ENCODE peak calls at places on chromosomes 12 and 14, in ten cellular contexts. N, V, C, Z, T, R, K, H, X and U are unnamed samples.

GRCh38 chr14:63383776-63384367 is 65.1 kb upstream of the GPHB5 start:
- DNase-seq in N (no peak), V (no peak), C (no peak), Z (no peak), T (no peak), R (no peak), K (no peak), H (no peak), X (no peak), U (no peak)

GRCh38 chr12:43245947-43246346 is 306.1 kb downstream of the ADAMTS20 start:
- DNase-seq in N (no peak), V (no peak), C (no peak), Z (no peak), T (no peak), R (no peak), K (no peak), H (no peak), X (no peak), U (no peak)

GRCh38 chr14:42130809-42131208 is 524.1 kb downstream of the LRFN5 start:
- DNase-seq in N (no peak), V (no peak), C (no peak), Z (no peak), T (no peak), R (no peak), K (no peak), H (no peak), X (no peak), U (no peak)

GRCh38 chr12:110074089-110074488 is 25.8 kb upstream of the C12orf76 start:
- DNase-seq in N (no peak), V (no peak), C (no peak), Z (no peak), T (no peak), R (no peak), K (no peak), H (no peak), X (no peak), U (no peak)

GRCh38 chr14:101945171-101945570 is 19.2 kb upstream of the DYNC1H1 start:
- DNase-seq in N (no peak), V (peak), C (peak), Z (no peak), T (no peak), R (no peak), K (no peak), H (no peak), X (no peak), U (no peak)

GRCh38 chr14:103723176-103724081 is 7.8 kb downstream of the ZFYVE21 start:
- DNase-seq in N (no peak), V (no peak), C (no peak), Z (no peak), T (no peak), R (no peak), K (no peak), H (peak), X (no peak), U (no peak)

GRCh38 chr12:65623507-65623906 is 200.8 kb upstream of the HMGA2 start:
- DNase-seq in N (no peak), V (no peak), C (no peak), Z (no peak), T (no peak), R (no peak), K (no peak), H (no peak), X (no peak), U (no peak)

GRCh38 chr12:132775502-132776233 is 14.0 kb upstream of the ANKLE2 start:
- DNase-seq in N (no peak), V (no peak), C (no peak), Z (no peak), T (no peak), R (no peak), K (no peak), H (no peak), X (no peak), U (no peak)

GRCh38 chr14:70901218-70901772 is 6.0 kb upstream of the PCNX1 start:
- DNase-seq in N (no peak), V (no peak), C (no peak), Z (no peak), T (no peak), R (no peak), K (no peak), H (no peak), X (no peak), U (no peak)

GRCh38 chr14:104296388-104297312 is 158.3 kb downstream of the KIF26A start:
- DNase-seq in N (no peak), V (no peak), C (peak), Z (no peak), T (no peak), R (peak), K (no peak), H (peak), X (no peak), U (no peak)

GRCh38 chr12:101823891-101824290 is 6.9 kb downstream of the GNPTAB start:
- DNase-seq in N (no peak), V (no peak), C (peak), Z (peak), T (peak), R (no peak), K (no peak), H (peak), X (peak), U (peak)

GRCh38 chr12:30548203-30548602 is 147.5 kb downstream of the IPO8 start:
- DNase-seq in N (no peak), V (no peak), C (no peak), Z (no peak), T (no peak), R (no peak), K (no peak), H (no peak), X (no peak), U (no peak)

GRCh38 chr12:7113389-7113871 is 4.4 kb upstream of the C1RL start:
- DNase-seq in N (no peak), V (no peak), C (peak), Z (no peak), T (peak), R (no peak), K (peak), H (peak), X (peak), U (no peak)

GRCh38 chr12:62259311-62259992 is 752 bp upstream of the USP15 start:
- DNase-seq in N (no peak), V (no peak), C (no peak), Z (peak), T (peak), R (no peak), K (no peak), H (peak), X (no peak), U (no peak)

GRCh38 chr12:19707948-19708409 is 268.7 kb downstream of the AEBP2 start:
- DNase-seq in N (no peak), V (no peak), C (no peak), Z (no peak), T (peak), R (no peak), K (no peak), H (no peak), X (no peak), U (no peak)

GRCh38 chr12:11545438-11546330 is 103.8 kb upstream of the ETV6 start:
- DNase-seq in N (no peak), V (no peak), C (no peak), Z (no peak), T (no peak), R (no peak), K (no peak), H (no peak), X (no peak), U (no peak)

GRCh38 chr12:10190558-10191388 is 11.9 kb downstream of the TMEM52B start:
- DNase-seq in N (no peak), V (no peak), C (peak), Z (peak), T (peak), R (no peak), K (no peak), H (peak), X (peak), U (peak)

GRCh38 chr12:116474331-116474730 is 84.8 kb upstream of the MAP1LC3B2 start:
- DNase-seq in N (no peak), V (no peak), C (no peak), Z (no peak), T (no peak), R (no peak), K (no peak), H (no peak), X (no peak), U (no peak)

GRCh38 chr14:103155826-103156394 is 32.6 kb downstream of the TNFAIP2 start:
- DNase-seq in N (no peak), V (no peak), C (no peak), Z (no peak), T (no peak), R (no peak), K (no peak), H (no peak), X (no peak), U (no peak)

GRCh38 chr14:103271189-103271588 is 62.8 kb upstream of the EIF5 start:
- DNase-seq in N (no peak), V (no peak), C (peak), Z (no peak), T (no peak), R (no peak), K (no peak), H (no peak), X (no peak), U (no peak)

GRCh38 chr14:75514673-75515630 is 7.3 kb upstream of the BATF start:
- DNase-seq in N (no peak), V (no peak), C (no peak), Z (no peak), T (no peak), R (no peak), K (no peak), H (peak), X (peak), U (no peak)

GRCh38 chr12:17954788-17955187 is 135.2 kb downstream of the RERGL start:
- DNase-seq in N (no peak), V (no peak), C (no peak), Z (no peak), T (peak), R (no peak), K (no peak), H (no peak), X (no peak), U (no peak)

GRCh38 chr12:752673-753400 is 458 bp downstream of the WNK1 start:
- DNase-seq in N (peak), V (no peak), C (no peak), Z (no peak), T (peak), R (no peak), K (peak), H (peak), X (peak), U (peak)

GRCh38 chr12:1827806-1828805 is 7.7 kb downstream of the LRTM2 start:
- DNase-seq in N (no peak), V (no peak), C (peak), Z (no peak), T (no peak), R (no peak), K (no peak), H (no peak), X (no peak), U (no peak)

GRCh38 chr12:105915997-105916697 is 222.6 kb downstream of the NUAK1 start:
- DNase-seq in N (no peak), V (no peak), C (no peak), Z (no peak), T (no peak), R (no peak), K (no peak), H (no peak), X (no peak), U (no peak)

GRCh38 chr12:26861690-26862089 is 28.7 kb upstream of the ITPR2 start:
- DNase-seq in N (no peak), V (no peak), C (no peak), Z (no peak), T (no peak), R (no peak), K (no peak), H (no peak), X (no peak), U (no peak)

GRCh38 chr14:105385698-105386365 is 12.5 kb upstream of the TEX22 start:
- DNase-seq in N (no peak), V (no peak), C (no peak), Z (no peak), T (no peak), R (no peak), K (peak), H (no peak), X (no peak), U (no peak)

GRCh38 chr12:69490920-69491643 is 20.9 kb downstream of the FRS2 start:
- DNase-seq in N (no peak), V (no peak), C (no peak), Z (no peak), T (no peak), R (no peak), K (no peak), H (no peak), X (no peak), U (no peak)

GRCh38 chr14:103058209-103059055 is 1.1 kb upstream of the CDC42BPB start:
- DNase-seq in N (no peak), V (no peak), C (peak), Z (no peak), T (no peak), R (no peak), K (no peak), H (no peak), X (no peak), U (no peak)

GRCh38 chr12:49342914-49343731 is 3.6 kb upstream of the DNAJC22 start:
- DNase-seq in N (no peak), V (no peak), C (peak), Z (no peak), T (peak), R (no peak), K (no peak), H (no peak), X (peak), U (peak)

GRCh38 chr14:72559669-72560068 is 334.2 kb downstream of the DPF3 start:
- DNase-seq in N (no peak), V (no peak), C (no peak), Z (no peak), T (no peak), R (no peak), K (no peak), H (no peak), X (no peak), U (no peak)

GRCh38 chr12:85920324-85920947 is 46.3 kb downstream of the NTS start:
- DNase-seq in N (no peak), V (no peak), C (no peak), Z (peak), T (peak), R (no peak), K (no peak), H (no peak), X (peak), U (no peak)

GRCh38 chr12:15687583-15687982 is 101.6 kb downstream of the EPS8 start:
- DNase-seq in N (no peak), V (no peak), C (no peak), Z (no peak), T (no peak), R (no peak), K (no peak), H (no peak), X (no peak), U (no peak)

GRCh38 chr14:88323520-88324199 is 591 bp upstream of the KCNK10 start:
- DNase-seq in N (no peak), V (no peak), C (no peak), Z (no peak), T (no peak), R (no peak), K (no peak), H (no peak), X (no peak), U (no peak)

DNA sequence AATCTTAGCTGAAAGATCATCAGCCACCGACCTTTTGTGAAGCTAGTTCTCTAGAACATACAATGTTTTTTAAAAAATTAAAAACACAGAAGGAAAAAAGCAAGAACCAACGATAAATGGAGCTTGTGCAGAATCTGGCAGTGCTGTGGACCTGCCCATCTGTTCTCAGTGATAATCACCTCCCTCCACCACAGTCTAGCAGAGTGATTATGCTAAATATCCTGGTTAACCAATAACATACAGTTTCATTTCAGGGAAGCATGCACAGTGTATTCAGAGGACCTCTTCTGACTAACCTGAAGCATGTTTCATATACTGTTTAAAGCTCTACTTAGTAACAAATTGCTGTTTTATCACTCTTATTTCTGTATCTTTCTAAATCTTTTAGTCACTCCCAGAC is 160.9 kb downstream of the PPFIA2 start:
- DNase-seq in N (no peak), V (no peak), C (no peak), Z (no peak), T (no peak), R (no peak), K (no peak), H (no peak), X (no peak), U (no peak)
- TF ChIP-seq EP300 in N (no peak), V (no peak), C (no peak), Z (no peak), T (no peak), R (no peak), K (no peak), H (no peak), X (no peak), U (no peak)

DNA sequence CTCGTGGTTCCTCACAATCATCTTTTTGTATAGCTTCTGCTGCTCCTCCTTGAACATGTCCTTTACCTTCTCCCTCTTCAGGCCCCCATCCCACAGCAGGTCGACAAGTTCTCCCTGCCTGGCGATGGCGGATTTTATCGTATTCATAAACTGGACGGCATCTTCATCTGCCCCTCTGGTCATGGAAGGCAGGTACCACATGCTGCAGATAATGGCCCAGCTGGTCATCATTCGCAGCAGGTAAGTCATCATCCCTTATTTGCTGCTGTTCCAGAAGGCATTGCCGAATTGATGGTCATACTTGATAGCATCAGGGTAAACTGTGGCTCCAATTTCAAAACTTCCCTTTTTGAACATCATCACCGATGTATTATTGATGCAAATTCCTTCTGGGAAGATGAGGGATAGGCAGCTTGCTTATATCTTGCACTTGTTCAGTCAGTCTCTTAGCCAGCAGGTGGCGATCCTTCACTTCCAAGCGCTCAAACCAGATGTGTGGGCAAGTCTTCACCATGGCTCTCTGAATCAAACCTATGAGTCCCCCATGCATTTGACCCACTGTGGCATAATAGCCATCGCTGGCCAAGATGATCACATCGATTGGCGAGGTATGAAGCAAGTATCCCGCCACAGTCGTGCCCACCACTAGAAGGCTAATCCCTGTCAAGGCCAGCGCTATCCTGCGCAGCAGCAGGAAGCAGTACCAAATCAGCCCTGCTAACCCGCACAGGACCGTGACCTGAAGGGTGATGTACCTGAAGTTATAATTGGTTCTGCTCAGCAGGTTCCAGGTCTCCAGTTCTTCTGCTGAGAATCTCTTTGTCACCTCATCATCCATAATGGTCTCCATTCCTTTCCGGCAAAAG is 381.5 kb upstream of the STXBP6 start:
- DNase-seq in N (no peak), V (peak), C (no peak), Z (peak), T (peak), R (no peak), K (no peak), H (peak), X (no peak), U (peak)
- H3K27ac ChIP-seq in N (no peak), V (no peak), C (no peak), Z (no peak), T (no peak), R (no peak), K (no peak), H (no peak), X (no peak), U (no peak)

GRCh38 chr12:71440393-71441349 is 1.1 kb downstream of the LGR5 start:
- DNase-seq in N (no peak), V (no peak), C (no peak), Z (peak), T (peak), R (no peak), K (no peak), H (peak), X (no peak), U (peak)

GRCh38 chr12:71438670-71439361 is 782 bp upstream of the LGR5 start:
- DNase-seq in N (no peak), V (no peak), C (no peak), Z (peak), T (peak), R (no peak), K (no peak), H (no peak), X (no peak), U (no peak)

GRCh38 chr12:71439362-71439612 is 311 bp upstream of the LGR5 start:
- DNase-seq in N (no peak), V (no peak), C (no peak), Z (no peak), T (no peak), R (no peak), K (no peak), H (no peak), X (no peak), U (no peak)

GRCh38 chr12:71441350-71441748 is 1.8 kb downstream of the LGR5 start:
- DNase-seq in N (no peak), V (no peak), C (no peak), Z (no peak), T (no peak), R (no peak), K (no peak), H (no peak), X (no peak), U (no peak)

DNA sequence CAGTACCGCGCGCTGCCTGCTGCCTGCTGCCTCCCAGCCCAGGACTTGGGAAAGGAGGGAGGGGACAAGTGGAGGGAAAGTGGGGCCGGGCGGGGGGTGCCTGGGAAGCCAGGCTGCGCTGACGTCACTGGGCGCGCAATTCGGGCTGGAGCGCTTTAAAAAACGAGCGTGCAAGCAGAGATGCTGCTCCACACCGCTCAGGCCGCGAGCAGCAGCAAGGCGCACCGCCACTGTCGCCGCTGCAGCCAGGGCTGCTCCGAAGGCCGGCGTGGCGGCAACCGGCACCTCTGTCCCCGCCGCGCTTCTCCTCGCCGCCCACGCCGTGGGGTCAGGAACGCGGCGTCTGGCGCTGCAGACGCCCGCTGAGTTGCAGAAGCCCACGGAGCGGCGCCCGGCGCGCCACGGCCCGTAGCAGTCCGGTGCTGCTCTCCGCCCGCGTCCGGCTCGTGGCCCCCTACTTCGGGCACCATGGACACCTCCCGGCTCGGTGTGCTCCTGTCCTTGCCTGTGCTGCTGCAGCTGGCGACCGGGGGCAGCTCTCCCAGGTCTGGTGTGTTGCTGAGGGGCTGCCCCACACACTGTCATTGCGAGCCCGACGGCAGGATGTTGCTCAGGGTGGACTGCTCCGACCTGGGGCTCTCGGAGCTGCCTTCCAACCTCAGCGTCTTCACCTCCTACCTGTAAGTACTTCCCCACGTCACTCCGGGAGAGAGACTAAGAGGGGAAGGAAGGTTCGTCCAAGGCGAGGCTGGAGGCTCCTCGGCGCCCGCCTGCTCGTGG is at the start of gene LGR5:
- DNase-seq in N (no peak), V (no peak), C (no peak), Z (peak), T (peak), R (peak), K (no peak), H (peak), X (no peak), U (no peak)
- TF ChIP-seq EP300 in N (no peak), V (no peak), C (no peak), Z (no peak), T (no peak), R (no peak), K (no peak), H (no peak), X (no peak), U (no peak)

DNA sequence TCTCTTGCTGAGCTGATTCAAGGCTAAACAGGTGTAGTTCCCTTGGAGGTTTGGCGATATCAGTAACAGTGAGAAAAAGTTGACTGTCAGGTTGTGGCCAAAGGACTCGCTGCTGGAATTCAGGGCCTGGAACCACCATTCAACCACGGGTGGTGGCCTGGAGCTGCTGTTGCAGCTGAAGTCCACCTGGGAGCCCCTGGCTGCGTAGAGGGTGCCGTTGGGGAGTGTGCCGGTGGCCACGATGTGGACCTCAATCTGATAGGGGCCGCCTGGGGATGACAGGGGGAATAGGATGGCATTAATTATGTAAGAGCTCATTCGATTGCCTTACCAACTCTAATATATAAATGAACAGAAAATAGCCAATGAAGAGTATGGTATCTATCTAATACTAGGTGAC is 21.2 kb upstream of the WSB2 start:
- DNase-seq in N (no peak), V (no peak), C (no peak), Z (no peak), T (no peak), R (no peak), K (no peak), H (no peak), X (no peak), U (no peak)
- H3K27ac ChIP-seq in N (no peak), V (no peak), C (no peak), Z (no peak), T (no peak), R (no peak), K (no peak), H (no peak), X (no peak), U (no peak)